ENCODE peak calls at places on chromosomes 4 and X, in six cellular contexts. O is right cardiac atrium; S is CD8-positive, alpha-beta memory T cell; M is mammary epithelial cell; B is AG04450; N is esophagus squamous epithelium. P is an unnamed sample.

GRCh38 chr4:152996672-152997071 is 60.5 kb downstream of the FHDC1 start:
- DNase-seq in O (no peak), S (no peak), M (no peak), B (no peak), N (no peak), P (no peak)

GRCh38 chr4:172105918-172106317 is 292.7 kb downstream of the GALNTL6 start:
- DNase-seq in O (no peak), S (no peak), M (no peak), B (no peak), N (no peak), P (no peak)

GRCh38 chr4:122744229-122744628 is 11.7 kb downstream of the BBS12 start:
- DNase-seq in O (no peak), S (no peak), M (no peak), B (no peak), N (no peak), P (peak; percentile 74)

GRCh38 chr4:59339631-59340030 is 1860.5 kb upstream of the ADGRL3 start:
- DNase-seq in O (no peak), S (no peak), M (no peak), B (no peak), N (no peak), P (no peak)

GRCh38 chr4:102663073-102663472 is 97.7 kb downstream of the MANBA start:
- DNase-seq in O (no peak), S (no peak), M (peak; percentile 72), B (no peak), N (no peak), P (peak; percentile 28)

GRCh38 chr4:87949961-87950360 is 25.6 kb upstream of the SPP1 start:
- DNase-seq in O (no peak), S (no peak), M (peak; percentile 52), B (no peak), N (no peak), P (peak; percentile 21)

GRCh38 chr4:8005814-8006215 is 66.2 kb upstream of the AFAP1 start:
- DNase-seq in O (no peak), S (no peak), M (no peak), B (no peak), N (no peak), P (no peak)

GRCh38 chr4:60805500-60806313 is 394.4 kb upstream of the ADGRL3 start:
- DNase-seq in O (no peak), S (no peak), M (peak; percentile 37), B (no peak), N (no peak), P (no peak)

GRCh38 chr4:142463195-142463594 is 382.9 kb downstream of the INPP4B start:
- DNase-seq in O (no peak), S (no peak), M (no peak), B (no peak), N (no peak), P (no peak)

GRCh38 chr4:121989715-121990114 is 37.9 kb upstream of the TRPC3 start:
- DNase-seq in O (peak; percentile 15), S (no peak), M (no peak), B (no peak), N (no peak), P (peak; percentile 13)

GRCh38 chrX:44843753-44844152 is at the start of gene DUSP21:
- DNase-seq in O (no peak), S (no peak), M (no peak), B (no peak), N (no peak), P (no peak)

GRCh38 chrX:123959281-123960063 is 2.0 kb upstream of the STAG2 start:
- DNase-seq in O (peak; percentile 61), S (no peak), M (peak; percentile 28), B (no peak), N (no peak), P (no peak)

GRCh38 chr4:142091691-142092182 is 455.4 kb downstream of the IL15 start:
- DNase-seq in O (peak; percentile 52), S (no peak), M (peak; percentile 83), B (peak; percentile 74), N (no peak), P (peak; percentile 98)

GRCh38 chr4:160505724-160506123 is 1402.8 kb downstream of the RAPGEF2 start:
- DNase-seq in O (no peak), S (no peak), M (no peak), B (no peak), N (no peak), P (no peak)

GRCh38 chr4:74112399-74113090 is 13.6 kb upstream of the CXCL2 start:
- DNase-seq in O (no peak), S (no peak), M (peak; percentile 76), B (no peak), N (no peak), P (no peak)

GRCh38 chrX:120769576-120770341 is 105.9 kb downstream of the CT47B1 start:
- DNase-seq in O (no peak), S (no peak), M (peak; percentile 64), B (no peak), N (no peak), P (no peak)

GRCh38 chrX:130024127-130024526 is 41.7 kb downstream of the BCORL1 start:
- DNase-seq in O (peak; percentile 82), S (peak; percentile 69), M (peak; percentile 4), B (no peak), N (peak; percentile 27), P (peak; percentile 4)

GRCh38 chr4:145178740-145179139 is 1.6 kb downstream of the OTUD4 start:
- DNase-seq in O (no peak), S (no peak), M (peak; percentile 8), B (no peak), N (no peak), P (no peak)

GRCh38 chr4:74324262-74324661 is 16.0 kb downstream of the EPGN start:
- DNase-seq in O (no peak), S (no peak), M (no peak), B (no peak), N (no peak), P (no peak)

GRCh38 chr4:174314770-174315169 is 31.1 kb downstream of the CEP44 start:
- DNase-seq in O (no peak), S (no peak), M (peak; percentile 68), B (no peak), N (no peak), P (no peak)

GRCh38 chrX:153637121-153638040 is 9.6 kb upstream of the DUSP9 start:
- DNase-seq in O (no peak), S (no peak), M (no peak), B (no peak), N (no peak), P (no peak)

GRCh38 chr4:54971474-54971950 is 153.9 kb downstream of the KDR start:
- DNase-seq in O (no peak), S (no peak), M (peak; percentile 32), B (peak; percentile 4), N (no peak), P (peak; percentile 10)

GRCh38 chr4:15232725-15233597 is 194.9 kb upstream of the C1QTNF7 start:
- DNase-seq in O (no peak), S (no peak), M (peak; percentile 52), B (peak; percentile 45), N (no peak), P (peak; percentile 47)

GRCh38 chrX:130704053-130705038 is 198.7 kb downstream of the ENOX2 start:
- DNase-seq in O (no peak), S (no peak), M (peak; percentile 13), B (no peak), N (no peak), P (no peak)

GRCh38 chr4:173013232-173013932 is 155.2 kb upstream of the GALNT7 start:
- DNase-seq in O (no peak), S (peak; percentile 13), M (no peak), B (no peak), N (no peak), P (no peak)

GRCh38 chr4:140497776-140498636 is at the start of gene MGAT4D:
- DNase-seq in O (no peak), S (no peak), M (no peak), B (no peak), N (no peak), P (no peak)

GRCh38 chr4:127048371-127049085 is 584.2 kb upstream of the INTU start:
- DNase-seq in O (no peak), S (no peak), M (no peak), B (no peak), N (no peak), P (no peak)

GRCh38 chr4:185904381-185904780 is 92.4 kb upstream of the SORBS2 start:
- DNase-seq in O (no peak), S (no peak), M (no peak), B (no peak), N (no peak), P (no peak)
- H3K4me3 ChIP-seq in O (no peak overlapping the region), S (no peak overlapping the region), M (no peak overlapping the region), B (no peak overlapping the region), N (no peak overlapping the region), P (no peak overlapping the region)

GRCh38 chr4:129604632-129605031 is 508.7 kb downstream of the C4orf33 start:
- DNase-seq in O (no peak), S (no peak), M (no peak), B (no peak), N (no peak), P (no peak)
- H3K4me3 ChIP-seq in O (no peak overlapping the region), S (no peak overlapping the region), M (no peak overlapping the region), B (no peak overlapping the region), N (no peak overlapping the region), P (no peak overlapping the region)

DNA sequence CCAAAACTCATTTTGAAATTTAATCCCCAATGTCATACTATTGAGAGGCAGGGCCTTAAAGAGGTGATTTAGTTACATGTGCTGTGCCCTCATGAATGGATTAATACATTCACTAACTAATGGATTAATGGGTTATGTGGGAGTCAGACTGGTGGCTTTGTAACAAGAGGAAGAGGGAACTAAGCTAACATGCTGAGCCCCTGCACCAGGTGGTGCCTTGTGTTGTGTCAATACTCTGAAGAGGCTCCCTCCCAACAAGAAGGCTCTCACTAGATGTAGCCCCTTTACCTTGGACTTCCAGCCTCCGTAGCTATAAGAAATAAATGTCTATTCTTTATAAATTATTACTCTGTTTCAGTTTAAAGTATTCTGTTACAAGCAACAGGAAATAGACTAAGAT is 411.9 kb upstream of the EMCN start:
- DNase-seq in O (no peak), S (no peak), M (no peak), B (no peak), N (no peak), P (no peak)
- H3K4me3 ChIP-seq in O (no peak overlapping the region), S (no peak overlapping the region), M (no peak overlapping the region), B (no peak overlapping the region), N (no peak overlapping the region), P (no peak overlapping the region)

DNA sequence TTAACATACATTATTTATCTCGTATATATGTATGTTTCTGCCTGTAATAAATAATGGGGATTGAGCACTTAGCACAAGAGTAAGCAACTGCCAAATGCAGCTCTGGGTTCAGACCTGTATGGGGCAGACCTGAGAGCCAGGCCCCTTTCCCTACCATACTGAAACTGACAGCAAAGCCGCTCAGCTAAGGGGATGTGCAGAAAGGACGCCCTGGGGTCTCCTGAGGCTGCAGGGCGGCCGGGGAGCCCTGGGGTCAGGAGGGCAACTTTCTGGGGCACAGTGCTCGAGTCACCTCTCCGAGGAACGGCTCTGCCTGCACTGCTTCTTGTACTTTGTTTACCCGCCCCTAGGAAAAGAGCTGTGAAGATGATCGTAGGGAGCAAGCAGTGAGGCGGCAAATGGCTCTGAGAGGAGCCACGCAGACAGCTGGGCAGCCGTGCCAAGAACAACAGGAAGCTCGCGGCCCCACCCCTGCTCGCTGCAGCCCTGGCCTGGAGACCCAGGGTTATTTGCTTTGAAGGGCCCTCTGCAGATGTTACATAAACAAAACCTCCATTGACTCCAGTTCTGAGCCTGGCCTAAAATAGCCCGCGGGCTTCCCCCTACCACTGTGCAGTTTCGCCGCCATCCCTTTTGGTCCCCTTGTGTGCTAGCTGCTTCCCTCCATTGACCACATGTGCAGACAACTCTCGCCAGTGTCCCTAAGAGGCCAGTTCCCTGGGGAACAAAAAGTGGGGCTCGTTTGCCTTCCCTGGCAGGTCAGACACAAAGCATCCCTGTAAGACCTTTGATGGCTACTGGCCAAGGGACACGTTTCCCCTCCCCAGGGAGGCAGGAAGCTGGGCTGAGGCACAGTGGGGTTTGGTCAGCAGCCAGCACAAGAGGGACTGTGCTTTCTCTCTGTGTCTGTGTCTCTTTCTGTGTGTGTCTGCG is 111.3 kb upstream of the LNX1 start:
- DNase-seq in O (peak; percentile 90), S (no peak), M (peak; percentile 52), B (no peak), N (no peak), P (peak; percentile 71)
- H3K4me3 ChIP-seq in O (peak overlapping the region; percentile 22), S (no peak overlapping the region), M (peak overlapping the region; percentile 17), B (peak overlapping the region; percentile 12), N (peak overlapping the region; percentile 48), P (no peak overlapping the region)

P was measured in skeletal muscle cell.